ENCODE peak calls at places on chromosomes 6 and 20, in five cellular contexts. L is sigmoid colon, P is Karpas-422, J is mesendoderm, M is esophagus squamous epithelium. T is an unnamed sample.

GRCh38 chr6:75424610-75425548 is 68.7 kb downstream of the FILIP1 start:
- DNase-seq in M (no peak), P (no peak), J (no peak), L (no peak), T (no peak)

GRCh38 chr6:4370066-4370465 is 234.7 kb upstream of the ECI2 start:
- DNase-seq in P (no peak), M (no peak), L (no peak), J (peak; percentile 19), T (no peak)

GRCh38 chr20:36859700-36860330 is 16.1 kb upstream of the TLDC2 start:
- DNase-seq in M (no peak), L (no peak), J (no peak), P (no peak), T (no peak)

GRCh38 chr20:32312718-32313424 is 35.4 kb downstream of the KIF3B start:
- DNase-seq in P (no peak), L (no peak), J (no peak), M (no peak), T (no peak)

GRCh38 chr6:95203153-95203754 is 374.1 kb upstream of the MANEA start:
- DNase-seq in J (peak; percentile 70), L (no peak), M (no peak), P (peak; percentile 93), T (no peak)

GRCh38 chr6:165439928-165440554 is 130.6 kb upstream of the C6orf118 start:
- DNase-seq in M (no peak), J (peak; percentile 63), P (peak; percentile 55), L (no peak), T (no peak)

GRCh38 chr6:165880721-165881120 is 217.7 kb upstream of the PDE10A start:
- DNase-seq in M (no peak), J (no peak), P (no peak), L (no peak), T (no peak)

GRCh38 chr6:74677463-74677862 is 528.4 kb downstream of the COL12A1 start:
- DNase-seq in M (no peak), J (no peak), P (no peak), L (no peak), T (no peak)

GRCh38 chr6:41707565-41708200 is 27.7 kb downstream of the TFEB start:
- DNase-seq in L (no peak), M (no peak), P (peak; percentile 82), J (no peak), T (peak; percentile 29)

GRCh38 chr20:51569815-51570741 is 27.6 kb upstream of the NFATC2 start:
- DNase-seq in M (no peak), L (no peak), J (no peak), P (no peak), T (peak; percentile 51)

GRCh38 chr6:374956-375355 is 16.6 kb upstream of the IRF4 start:
- DNase-seq in L (no peak), J (no peak), P (no peak), M (no peak), T (peak; percentile 62)

GRCh38 chr20:5608448-5609161 is 141.6 kb upstream of the SHLD1 start:
- DNase-seq in L (no peak), J (no peak), M (no peak), P (no peak), T (no peak)

GRCh38 chr20:49690899-49691620 is 22.6 kb downstream of the B4GALT5 start:
- DNase-seq in P (peak; percentile 38), M (no peak), J (no peak), L (no peak), T (no peak)

GRCh38 chr6:170575250-170575649 is 9.2 kb downstream of the PDCD2 start:
- DNase-seq in P (peak; percentile 59), M (no peak), J (peak; percentile 31), L (no peak), T (no peak)

GRCh38 chr6:3610206-3610605 is 141.3 kb downstream of the PXDC1 start:
- DNase-seq in L (no peak), P (no peak), J (no peak), M (no peak), T (no peak)

GRCh38 chr6:87879144-87879861 is 168.3 kb upstream of the SPACA1 start:
- DNase-seq in M (no peak), J (no peak), P (peak; percentile 84), L (no peak), T (no peak)

GRCh38 chr6:11876934-11877433 is 98.4 kb upstream of the ADTRP start:
- DNase-seq in J (peak; percentile 51), P (no peak), M (no peak), L (no peak), T (no peak)

GRCh38 chr6:74598473-74599393 is 607.1 kb downstream of the COL12A1 start:
- DNase-seq in L (no peak), M (no peak), J (no peak), P (no peak), T (no peak)

GRCh38 chr20:2799688-2800589 is 488 bp downstream of the CPXM1 start:
- DNase-seq in M (no peak), J (peak; percentile 65), L (no peak), P (no peak), T (no peak)

GRCh38 chr6:13813621-13814175 is 659 bp downstream of the MCUR1 start:
- DNase-seq in M (no peak), J (peak; percentile 96), P (no peak), L (peak; percentile 79), T (peak; percentile 85)

GRCh38 chr6:27250955-27251671 is 3.6 kb downstream of the PRSS16 start:
- DNase-seq in M (peak; percentile 18), L (no peak), J (peak; percentile 98), P (peak; percentile 77), T (peak; percentile 74)

GRCh38 chr6:38784506-38785235 is 69.6 kb downstream of the DNAH8 start:
- DNase-seq in L (no peak), P (peak; percentile 67), M (no peak), J (no peak), T (no peak)

GRCh38 chr6:77461796-77462195 is 1.5 kb downstream of the HTR1B start:
- DNase-seq in J (no peak), M (no peak), P (no peak), L (no peak), T (no peak)

GRCh38 chr6:113078791-113079190 is 731.7 kb downstream of the RFPL4B start:
- DNase-seq in L (no peak), P (no peak), J (no peak), M (no peak), T (no peak)

GRCh38 chr6:69398729-69399128 is 398.1 kb downstream of the LMBRD1 start:
- DNase-seq in M (no peak), L (no peak), P (no peak), J (no peak), T (no peak)

GRCh38 chr20:54680872-54681297 is 205.5 kb downstream of the DOK5 start:
- DNase-seq in P (peak; percentile 77), J (peak; percentile 57), L (no peak), M (no peak), T (peak; percentile 31)

GRCh38 chr6:46914279-46914810 is 7.4 kb downstream of the ADGRF5 start:
- DNase-seq in L (no peak), M (no peak), P (no peak), J (peak; percentile 58), T (no peak)

GRCh38 chr6:42569102-42570028 is 5.5 kb downstream of the UBR2 start:
- DNase-seq in L (no peak), M (no peak), J (no peak), P (peak; percentile 70), T (no peak)

GRCh38 chr20:64114356-64114971 is 7.1 kb upstream of the NPBWR2 start:
- DNase-seq in L (peak; percentile 42), M (no peak), J (no peak), P (no peak), T (no peak)

GRCh38 chr6:131778134-131778533 is 29.7 kb upstream of the ENPP1 start:
- DNase-seq in P (no peak), L (no peak), M (no peak), J (no peak), T (no peak)

GRCh38 chr6:131776986-131777385 is 30.8 kb upstream of the ENPP1 start:
- DNase-seq in L (no peak), M (no peak), P (no peak), J (no peak), T (no peak)

GRCh38 chr6:131781717-131782116 is 26.1 kb upstream of the ENPP1 start:
- DNase-seq in P (no peak), L (no peak), M (no peak), J (no peak), T (no peak)

GRCh38 chr6:131780600-131780999 is 27.2 kb upstream of the ENPP1 start:
- DNase-seq in P (no peak), M (no peak), J (no peak), L (no peak), T (no peak)

GRCh38 chr6:131779304-131779703 is 28.5 kb upstream of the ENPP1 start:
- DNase-seq in M (no peak), J (no peak), L (no peak), P (no peak), T (no peak)
- H3K27me3 ChIP-seq in M (peaks cover 16% of the 10 kb centered on the region), J (no peaks in the 10 kb centered on the region), L (no peaks in the 10 kb centered on the region), P (no peaks in the 10 kb centered on the region), T (no peaks in the 10 kb centered on the region)

GRCh38 chr6:26022166-26022510 is 59.5 kb downstream of the TRIM38 start:
- DNase-seq in M (no peak), L (peak; percentile 89), P (peak; percentile 87), J (peak; percentile 90), T (peak; percentile 77)

GRCh38 chr6:26020291-26020982 is 57.8 kb downstream of the TRIM38 start:
- DNase-seq in M (no peak), L (peak; percentile 94), P (peak; percentile 95), J (peak; percentile 95), T (peak; percentile 76)

GRCh38 chr6:26019261-26019845 is 56.8 kb downstream of the TRIM38 start:
- DNase-seq in J (no peak), M (no peak), P (no peak), L (no peak), T (no peak)

GRCh38 chr6:26021350-26022165 is 59.0 kb downstream of the TRIM38 start:
- DNase-seq in L (peak; percentile 98), P (peak; percentile 98), M (peak; percentile 77), J (peak; percentile 99), T (peak; percentile 93)

GRCh38 chr6:26020983-26021349 is 58.4 kb downstream of the TRIM38 start:
- DNase-seq in L (peak; percentile 84), P (peak; percentile 88), J (no peak), M (no peak), T (peak; percentile 81)
- H3K4me1 ChIP-seq in L (peaks cover 23% of the 10 kb centered on the region), P (peaks cover 27% of the 10 kb centered on the region), J (peaks cover 6% of the 10 kb centered on the region), M (peaks cover 67% of the 10 kb centered on the region), T (peaks cover 17% of the 10 kb centered on the region)

DNA sequence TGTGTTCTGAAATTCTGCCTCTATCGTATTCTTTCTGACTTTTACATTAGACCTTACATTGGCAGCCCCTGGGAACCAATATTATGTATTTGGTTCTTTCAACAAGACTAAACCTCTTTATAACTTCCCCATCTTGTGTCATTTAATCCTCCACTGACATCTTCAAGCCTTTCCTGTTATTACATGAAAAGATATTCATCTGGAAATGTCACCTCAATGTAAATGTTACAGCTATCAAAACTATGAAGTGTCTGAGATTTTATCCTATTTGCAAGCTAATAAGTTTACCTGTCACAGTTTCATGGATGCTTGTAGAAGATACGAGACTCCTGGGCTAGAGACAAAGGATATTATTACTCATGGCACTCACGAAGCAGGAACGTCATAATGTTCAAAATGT is 43.9 kb upstream of the NOX3 start:
- DNase-seq in P (no peak), J (no peak), L (no peak), M (no peak), T (no peak)
- H3K27me3 ChIP-seq in P (no peaks in the 10 kb centered on the region), J (no peaks in the 10 kb centered on the region), L (no peaks in the 10 kb centered on the region), M (no peaks in the 10 kb centered on the region), T (no peaks in the 10 kb centered on the region)

DNA sequence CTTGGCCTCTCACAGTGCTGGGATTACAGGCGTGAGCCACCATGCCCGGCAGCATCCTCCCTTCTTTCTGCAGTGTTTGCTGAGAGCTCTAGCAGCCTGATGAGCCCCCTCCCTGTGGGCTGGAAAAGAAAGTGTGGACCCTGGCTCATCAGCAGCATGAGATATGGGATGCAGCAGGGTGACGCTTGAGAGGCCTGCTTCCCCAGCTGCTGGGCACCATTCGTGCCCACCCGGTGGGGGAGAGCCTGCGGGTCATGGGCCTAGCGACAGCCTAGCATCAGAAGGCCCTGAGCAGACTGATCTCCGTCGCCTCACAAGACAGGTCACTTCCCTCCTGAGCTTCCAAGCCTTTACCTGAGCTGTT is 16.0 kb upstream of the CCDC167 start:
- DNase-seq in M (no peak), J (no peak), L (no peak), P (no peak), T (no peak)
- H3K4me1 ChIP-seq in M (peaks cover 42% of the 10 kb centered on the region), J (peaks cover 10% of the 10 kb centered on the region), L (peaks cover 11% of the 10 kb centered on the region), P (peaks cover 3% of the 10 kb centered on the region), T (no peaks in the 10 kb centered on the region)